ENCODE peak calls at places on chromosomes 11 and 22, in eight cellular contexts. P is stomach, X is IMR-90, W is A549, T is gastrocnemius medialis, M is sigmoid colon, E is vagina, N is thyroid gland. Q is an unnamed sample. For H3K4me1, the result is how much of the 10 kb centered on the place peaks cover.

GRCh38 chr11:126444072-126444471 is 88.6 kb downstream of the ST3GAL4 start:
- DNase-seq in X (peak), W (no peak), E (no peak), N (no peak), M (no peak), P (no peak), T (no peak), Q (no peak)

GRCh38 chr11:95698939-95699562 is 90.5 kb downstream of the FAM76B start:
- DNase-seq in M (no peak), P (no peak), X (peak), N (no peak), E (no peak), T (no peak), W (no peak), Q (no peak)

GRCh38 chr22:44727709-44728108 is 24.7 kb upstream of the ARHGAP8 start:
- DNase-seq in E (no peak), X (no peak), W (no peak), T (no peak), M (no peak), N (no peak), P (no peak), Q (no peak)

GRCh38 chr11:13826505-13827278 is 135.8 kb upstream of the SPON1 start:
- DNase-seq in W (no peak), M (no peak), N (no peak), X (no peak), P (no peak), T (no peak), E (no peak), Q (no peak)

GRCh38 chr11:129323896-129324522 is 51.6 kb upstream of the BARX2 start:
- DNase-seq in N (no peak), P (peak), E (no peak), M (peak), X (peak), T (peak), W (peak), Q (peak)

GRCh38 chr22:21951931-21952465 is 650 bp downstream of the PPM1F start:
- DNase-seq in M (peak), W (no peak), P (peak), E (no peak), X (peak), N (peak), T (peak), Q (no peak)

GRCh38 chr22:30048711-30049110 is 31.6 kb upstream of the HORMAD2 start:
- DNase-seq in M (no peak), X (peak), T (no peak), N (no peak), W (no peak), P (no peak), E (no peak), Q (no peak)

GRCh38 chr11:44017443-44018126 is 30.2 kb upstream of the ACCSL start:
- DNase-seq in E (no peak), W (no peak), T (no peak), N (no peak), M (no peak), P (peak), X (no peak), Q (no peak)

GRCh38 chr11:110565344-110565684 is 135.6 kb downstream of the FDX1 start:
- DNase-seq in N (peak), P (no peak), W (no peak), T (no peak), E (no peak), M (no peak), X (peak), Q (no peak)

GRCh38 chr22:41092023-41092817 is at the start of gene EP300:
- DNase-seq in M (peak), P (peak), N (peak), E (no peak), T (peak), X (peak), W (peak), Q (peak)

GRCh38 chr11:115154355-115154736 is 349.9 kb downstream of the CADM1 start:
- DNase-seq in W (no peak), X (no peak), N (no peak), P (no peak), T (no peak), E (no peak), M (no peak), Q (no peak)

GRCh38 chr11:111627591-111627990 is 25.3 kb downstream of the SIK2 start:
- DNase-seq in E (no peak), X (no peak), N (no peak), M (no peak), P (no peak), T (no peak), W (no peak), Q (no peak)

GRCh38 chr11:69288883-69289242 is 5.1 kb upstream of the MYEOV start:
- DNase-seq in P (no peak), M (no peak), X (no peak), E (no peak), N (no peak), W (no peak), T (no peak), Q (no peak)

GRCh38 chr22:46047841-46048595 is 71.1 kb upstream of the WNT7B start:
- DNase-seq in W (no peak), M (peak), T (peak), X (no peak), E (no peak), P (peak), N (no peak), Q (no peak)

GRCh38 chr11:91243065-91243464 is 981.6 kb upstream of the FAT3 start:
- DNase-seq in M (no peak), E (no peak), P (no peak), W (no peak), N (no peak), X (peak), T (no peak), Q (no peak)

GRCh38 chr22:30005213-30005857 is 74.9 kb upstream of the HORMAD2 start:
- DNase-seq in E (no peak), X (peak), N (peak), P (peak), T (peak), M (peak), W (peak), Q (peak)

GRCh38 chr11:707817-708420 is 1.9 kb downstream of the EPS8L2 start:
- DNase-seq in T (peak), X (no peak), E (no peak), N (peak), M (no peak), P (peak), W (no peak), Q (no peak)

GRCh38 chr22:44530106-44530505 is 32.1 kb upstream of the RTL6 start:
- DNase-seq in X (peak), M (no peak), N (no peak), T (no peak), E (no peak), P (no peak), W (no peak), Q (no peak)

GRCh38 chr11:113847580-113847979 is 27.8 kb downstream of the USP28 start:
- DNase-seq in W (no peak), T (no peak), E (no peak), P (no peak), X (no peak), N (no peak), M (no peak), Q (no peak)

GRCh38 chr22:39634530-39635399 is 64.2 kb downstream of the CACNA1I start:
- DNase-seq in P (peak), W (peak), T (no peak), N (peak), M (no peak), X (peak), E (no peak), Q (no peak)

GRCh38 chr11:117717485-117718314 is 79.3 kb downstream of the DSCAML1 start:
- DNase-seq in M (peak), E (no peak), N (peak), W (peak), T (no peak), X (no peak), P (peak), Q (no peak)

GRCh38 chr11:126189109-126189929 is 22.1 kb downstream of the RPUSD4 start:
- DNase-seq in M (no peak), E (no peak), X (no peak), T (no peak), N (no peak), P (no peak), W (no peak), Q (no peak)

GRCh38 chr11:30216534-30216933 is 14.3 kb upstream of the FSHB start:
- DNase-seq in E (no peak), N (no peak), M (no peak), T (no peak), W (no peak), X (no peak), P (no peak), Q (no peak)

GRCh38 chr22:50604623-50605348 is 4.2 kb downstream of the MAPK8IP2 start:
- DNase-seq in W (no peak), N (no peak), T (no peak), M (peak), E (no peak), X (no peak), P (no peak), Q (no peak)

GRCh38 chr11:112962854-112963367 is 1.7 kb downstream of the NCAM1 start:
- DNase-seq in W (no peak), M (peak), N (peak), P (peak), T (peak), X (no peak), E (no peak), Q (no peak)

GRCh38 chr11:1706634-1707400 is 9.8 kb downstream of the KRTAP5-6 start:
- DNase-seq in W (peak), X (no peak), E (no peak), P (no peak), N (no peak), M (no peak), T (peak), Q (no peak)

GRCh38 chr11:77475206-77475605 is 1.3 kb upstream of the PAK1 start:
- DNase-seq in N (no peak), P (no peak), T (no peak), M (no peak), X (no peak), E (no peak), W (no peak), Q (no peak)

GRCh38 chr22:43919106-43919965 is 4.3 kb upstream of the PNPLA3 start:
- DNase-seq in W (no peak), X (peak), M (no peak), P (peak), N (no peak), T (no peak), E (no peak), Q (no peak)

GRCh38 chr22:50276143-50276542 is 6.0 kb upstream of the MAPK11 start:
- DNase-seq in M (peak), N (peak), T (no peak), P (peak), E (peak), W (no peak), X (peak), Q (no peak)

GRCh38 chr11:43686207-43686606 is 5.7 kb downstream of the HSD17B12 start:
- DNase-seq in W (no peak), N (no peak), X (no peak), P (no peak), M (no peak), T (no peak), E (no peak), Q (no peak)

DNA sequence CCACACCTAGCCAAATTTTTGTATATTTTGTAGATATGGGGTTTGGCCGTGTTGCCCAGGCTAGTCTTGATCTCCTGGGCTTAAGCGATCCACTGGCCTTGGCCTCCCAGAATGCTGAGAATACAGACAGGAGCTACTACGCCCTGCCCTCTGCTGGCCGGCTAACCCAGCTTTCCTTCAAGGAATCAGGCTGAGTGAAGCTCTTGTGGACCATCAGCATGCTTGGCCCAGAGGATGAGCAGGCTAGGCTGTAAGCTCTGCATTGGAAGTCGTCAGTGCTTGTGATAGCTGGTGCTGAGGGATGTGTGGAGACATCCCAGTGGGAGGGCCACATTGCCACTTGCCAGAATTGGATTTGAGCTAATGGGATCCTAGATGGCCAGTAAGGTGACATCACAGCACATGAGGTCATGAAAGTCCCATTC is 60.6 kb downstream of the MED15 start:
- DNase-seq in E (no peak), M (no peak), T (no peak), X (peak), N (no peak), W (no peak), P (no peak), Q (no peak)
- TF ChIP-seq POLR2A in E (no peak), M (no peak), T (no peak), X (no peak), N (no peak), W (no peak), P (no peak), Q (no peak)

GRCh38 chr11:103901656-103902055 is 134.8 kb upstream of the DDI1 start:
- DNase-seq in W (no peak), P (no peak), E (no peak), M (no peak), T (no peak), N (no peak), X (peak), Q (no peak)

GRCh38 chr11:103904324-103904667 is 132.1 kb upstream of the DDI1 start:
- DNase-seq in P (no peak), T (no peak), E (no peak), X (no peak), N (no peak), M (no peak), W (no peak), Q (no peak)

GRCh38 chr11:103903621-103904323 is 132.7 kb upstream of the DDI1 start:
- DNase-seq in E (no peak), N (no peak), X (no peak), T (no peak), W (no peak), M (no peak), P (no peak), Q (no peak)

GRCh38 chr11:103906291-103906850 is 130.1 kb upstream of the DDI1 start:
- DNase-seq in N (no peak), M (no peak), T (no peak), P (no peak), X (no peak), E (no peak), W (no peak), Q (no peak)

DNA sequence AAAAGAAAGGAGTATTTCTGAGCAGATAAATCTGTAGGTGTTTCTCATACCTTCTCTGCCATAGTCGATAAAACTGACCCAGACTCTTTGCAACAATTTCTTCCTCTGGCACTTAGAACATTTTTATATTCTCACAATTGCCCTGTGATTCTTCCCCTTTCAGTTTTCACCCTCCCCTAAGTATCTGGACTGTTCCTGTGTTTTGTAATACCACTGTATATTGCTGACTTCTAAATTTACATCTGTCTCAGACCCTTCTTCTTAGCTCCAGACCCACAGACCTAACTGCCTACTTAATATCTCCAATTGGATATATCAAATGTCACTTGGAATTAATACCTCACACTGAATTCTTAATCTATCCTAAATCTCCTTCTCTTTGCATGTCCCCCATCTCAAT is 133.4 kb upstream of the DDI1 start:
- DNase-seq in N (no peak), P (no peak), W (no peak), T (no peak), X (no peak), M (no peak), E (no peak), Q (no peak)
- H3K4me1 ChIP-seq in N (under half), P (under half), W (under half), T (under half), X (under half), M (under half), E (under half), Q (under half)

DNA sequence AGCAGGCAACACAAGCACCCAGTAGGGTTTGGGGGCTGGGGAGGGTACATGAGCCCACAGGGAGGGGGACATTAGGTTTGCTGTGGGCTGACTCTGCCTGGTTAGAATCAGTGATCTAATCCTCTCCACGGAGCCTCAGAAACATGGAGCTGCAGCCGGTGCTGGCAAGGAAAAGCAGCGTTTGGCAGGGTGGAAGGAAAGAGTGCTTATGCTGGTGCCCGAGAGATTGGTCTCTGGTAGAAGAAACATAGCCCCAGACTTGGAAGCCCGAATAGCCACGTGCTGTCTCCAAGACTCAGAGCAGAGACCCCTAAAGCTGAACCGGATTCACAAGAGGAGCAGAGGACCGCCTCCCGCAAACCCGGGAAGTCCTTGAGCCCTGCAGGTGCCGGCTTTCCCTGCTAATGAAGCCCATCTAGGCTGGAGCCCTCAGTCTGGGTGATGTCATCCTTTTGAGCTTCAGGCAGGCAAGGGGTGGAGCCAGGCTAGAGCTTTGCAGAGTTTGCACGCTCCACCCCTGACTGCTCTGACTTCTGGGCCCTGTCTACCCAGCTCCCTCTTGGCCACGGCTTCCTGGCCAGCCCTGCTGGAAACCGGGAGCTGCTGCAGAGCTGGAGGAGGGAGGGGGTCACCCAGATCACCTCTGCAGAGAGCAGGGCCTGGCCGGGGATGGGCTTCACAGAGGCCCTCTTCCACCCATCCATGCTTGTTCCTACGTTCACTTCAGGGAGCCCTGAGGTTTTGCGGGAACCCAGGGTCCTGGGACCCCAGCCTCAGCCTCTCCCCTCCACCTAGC is 35.0 kb upstream of the JAM3 start:
- DNase-seq in T (peak), W (no peak), P (peak), M (peak), X (peak), E (no peak), N (peak), Q (peak)
- TF ChIP-seq POLR2A in T (no peak), W (no peak), P (no peak), M (no peak), X (no peak), E (no peak), N (peak), Q (peak)

DNA sequence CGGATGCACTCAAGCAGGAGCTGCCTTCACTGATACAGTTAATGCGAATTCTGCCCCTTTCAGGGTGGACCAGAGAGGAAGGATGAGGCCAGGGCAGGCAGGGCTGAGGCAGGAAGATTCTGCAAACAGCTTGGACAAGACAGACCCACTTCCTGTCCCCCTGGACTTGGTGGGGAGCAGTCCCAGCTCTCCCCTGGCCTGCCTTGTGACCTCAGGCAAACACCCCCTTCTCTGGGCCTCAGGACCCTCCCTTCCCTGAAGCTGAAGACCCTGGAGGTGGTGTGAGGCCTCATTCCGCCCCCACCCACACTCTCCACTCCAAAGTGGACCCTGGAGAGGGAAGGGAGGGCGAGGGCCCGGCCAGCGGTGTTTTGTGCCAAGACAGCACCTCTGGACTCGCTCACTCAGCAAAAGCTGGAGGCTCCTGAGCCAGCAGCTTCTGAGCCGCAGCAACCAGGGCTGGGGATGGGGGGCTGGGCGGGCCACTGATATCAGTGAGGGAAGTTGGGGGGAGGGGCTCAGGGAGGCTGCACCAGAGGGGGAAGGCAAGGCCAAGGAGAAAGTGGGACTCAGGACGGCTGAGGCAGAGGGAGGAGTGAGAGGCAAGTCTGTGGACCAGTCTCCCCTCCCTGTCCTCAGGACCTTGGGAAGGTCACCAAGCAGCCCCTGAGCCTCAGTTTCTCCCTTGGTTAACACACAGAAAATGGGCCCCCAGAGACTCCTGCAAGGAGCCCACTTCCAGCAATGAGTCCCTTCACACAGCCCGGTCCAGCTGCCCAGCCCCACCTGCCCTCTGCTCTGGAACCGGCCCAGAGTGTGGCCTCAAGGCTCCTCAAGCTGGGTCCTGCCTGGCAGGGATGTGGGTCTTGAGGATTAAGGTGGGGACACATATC is 8.4 kb downstream of the RAB3IL1 start:
- DNase-seq in W (no peak), N (peak), X (no peak), M (peak), T (no peak), E (no peak), P (no peak), Q (no peak)
- H3K4me1 ChIP-seq in W (under half), N (under half), X (under half), M (under half), T (under half), E (half or more), P (under half), Q (under half)

GRCh38 chr11:65014146-65014960 is at the start of gene ARL2:
- DNase-seq in N (no peak), T (peak), W (peak), E (no peak), P (peak), X (no peak), M (no peak), Q (no peak)
- TF ChIP-seq POLR2A in N (no peak), T (peak), W (peak), E (peak), P (no peak), X (peak), M (no peak), Q (no peak)

GRCh38 chr11:70610561-70610960 is 212.2 kb downstream of the CTTN start:
- DNase-seq in E (no peak), W (no peak), X (peak), N (peak), P (no peak), M (no peak), T (no peak), Q (no peak)

GRCh38 chr11:70612459-70613141 is 214.3 kb downstream of the CTTN start:
- DNase-seq in X (no peak), E (no peak), N (peak), M (no peak), P (no peak), W (no peak), T (no peak), Q (no peak)

GRCh38 chr11:70608568-70609314 is 210.4 kb downstream of the CTTN start:
- DNase-seq in X (peak), W (no peak), N (peak), P (no peak), T (peak), M (no peak), E (no peak), Q (no peak)

GRCh38 chr11:70611890-70612289 is 213.6 kb downstream of the CTTN start:
- DNase-seq in W (no peak), E (no peak), T (no peak), P (no peak), X (no peak), N (no peak), M (no peak), Q (no peak)

GRCh38 chr11:70611166-70611565 is 212.8 kb downstream of the CTTN start:
- DNase-seq in N (no peak), X (no peak), M (no peak), T (no peak), P (no peak), E (no peak), W (no peak), Q (no peak)
- H3K4me1 ChIP-seq in N (under half), X (under half), M (under half), T (under half), P (under half), E (under half), W (under half), Q (under half)

GRCh38 chr11:122559734-122560382 is 95.7 kb upstream of the UBASH3B start:
- DNase-seq in W (peak), P (no peak), N (no peak), E (no peak), X (peak), T (no peak), M (no peak), Q (no peak)

GRCh38 chr11:122556605-122557004 is 98.9 kb upstream of the UBASH3B start:
- DNase-seq in P (no peak), W (no peak), M (no peak), N (peak), T (no peak), X (no peak), E (no peak), Q (no peak)
- TF ChIP-seq POLR2A in P (no peak), W (no peak), M (no peak), N (no peak), T (no peak), X (no peak), E (no peak), Q (no peak)

Q was measured in tibial nerve.